ENCODE peak calls at places on chromosomes 4 and X, in five cellular contexts. One of them, this sample, is unnamed.

GRCh38 chrX:48476919-48477318 is 920 bp downstream of the FTSJ1 start:
- DNase-seq in heart left ventricle: no peak
- DNase-seq in epithelial cell of proximal tubule: no peak
- DNase-seq in naive thymus-derived CD4-positive, alpha-beta T cell: no peak
- DNase-seq in mesothelial cell of epicardium: no peak
- DNase-seq in this sample: no peak

GRCh38 chr4:122003335-122003734 is 51.5 kb upstream of the TRPC3 start:
- DNase-seq in epithelial cell of proximal tubule: no peak
- DNase-seq in mesothelial cell of epicardium: no peak
- DNase-seq in naive thymus-derived CD4-positive, alpha-beta T cell: peak
- DNase-seq in heart left ventricle: no peak
- DNase-seq in this sample: peak

GRCh38 chr4:109816082-109816442 is 500 bp downstream of the GAR1 start:
- DNase-seq in heart left ventricle: no peak
- DNase-seq in naive thymus-derived CD4-positive, alpha-beta T cell: peak
- DNase-seq in epithelial cell of proximal tubule: no peak
- DNase-seq in mesothelial cell of epicardium: no peak
- DNase-seq in this sample: peak

GRCh38 chr4:14916554-14917304 is 85.6 kb upstream of the CPEB2 start:
- DNase-seq in naive thymus-derived CD4-positive, alpha-beta T cell: no peak
- DNase-seq in epithelial cell of proximal tubule: peak
- DNase-seq in mesothelial cell of epicardium: no peak
- DNase-seq in heart left ventricle: peak
- DNase-seq in this sample: no peak

GRCh38 chr4:2934077-2934812 is 29.0 kb downstream of the NOP14 start:
- DNase-seq in naive thymus-derived CD4-positive, alpha-beta T cell: peak
- DNase-seq in epithelial cell of proximal tubule: no peak
- DNase-seq in heart left ventricle: peak
- DNase-seq in mesothelial cell of epicardium: peak
- DNase-seq in this sample: peak

GRCh38 chr4:185567828-185568442 is 32.6 kb upstream of the PDLIM3 start:
- DNase-seq in heart left ventricle: peak
- DNase-seq in epithelial cell of proximal tubule: no peak
- DNase-seq in naive thymus-derived CD4-positive, alpha-beta T cell: no peak
- DNase-seq in mesothelial cell of epicardium: no peak
- DNase-seq in this sample: no peak

GRCh38 chr4:140861359-140862181 is 105.4 kb upstream of the TBC1D9 start:
- DNase-seq in heart left ventricle: peak
- DNase-seq in naive thymus-derived CD4-positive, alpha-beta T cell: peak
- DNase-seq in epithelial cell of proximal tubule: peak
- DNase-seq in mesothelial cell of epicardium: peak
- DNase-seq in this sample: peak

GRCh38 chr4:7021355-7021754 is 21.8 kb upstream of the TADA2B start:
- DNase-seq in heart left ventricle: no peak
- DNase-seq in mesothelial cell of epicardium: no peak
- DNase-seq in naive thymus-derived CD4-positive, alpha-beta T cell: no peak
- DNase-seq in epithelial cell of proximal tubule: no peak
- DNase-seq in this sample: no peak

GRCh38 chr4:150402968-150403367 is 179.0 kb upstream of the MAB21L2 start:
- DNase-seq in epithelial cell of proximal tubule: no peak
- DNase-seq in heart left ventricle: peak
- DNase-seq in naive thymus-derived CD4-positive, alpha-beta T cell: peak
- DNase-seq in mesothelial cell of epicardium: peak
- DNase-seq in this sample: peak

GRCh38 chrX:38654302-38654701 is 93.0 kb downstream of the TSPAN7 start:
- DNase-seq in mesothelial cell of epicardium: no peak
- DNase-seq in heart left ventricle: no peak
- DNase-seq in epithelial cell of proximal tubule: no peak
- DNase-seq in naive thymus-derived CD4-positive, alpha-beta T cell: no peak
- DNase-seq in this sample: no peak

GRCh38 chr4:85994576-85994975 is 365.3 kb downstream of the MAPK10 start:
- DNase-seq in heart left ventricle: no peak
- DNase-seq in epithelial cell of proximal tubule: no peak
- DNase-seq in naive thymus-derived CD4-positive, alpha-beta T cell: no peak
- DNase-seq in mesothelial cell of epicardium: no peak
- DNase-seq in this sample: no peak

GRCh38 chr4:163166041-163166579 is 580 bp downstream of the NAF1 start:
- DNase-seq in naive thymus-derived CD4-positive, alpha-beta T cell: peak
- DNase-seq in mesothelial cell of epicardium: peak
- DNase-seq in heart left ventricle: peak
- DNase-seq in epithelial cell of proximal tubule: no peak
- DNase-seq in this sample: peak

GRCh38 chr4:76920715-76921114 is 22.8 kb upstream of the SOWAHB start:
- DNase-seq in epithelial cell of proximal tubule: no peak
- DNase-seq in naive thymus-derived CD4-positive, alpha-beta T cell: no peak
- DNase-seq in heart left ventricle: no peak
- DNase-seq in mesothelial cell of epicardium: no peak
- DNase-seq in this sample: no peak

GRCh38 chr4:21512351-21512750 is 436.2 kb downstream of the KCNIP4 start:
- DNase-seq in heart left ventricle: no peak
- DNase-seq in epithelial cell of proximal tubule: peak
- DNase-seq in mesothelial cell of epicardium: no peak
- DNase-seq in naive thymus-derived CD4-positive, alpha-beta T cell: no peak
- DNase-seq in this sample: no peak

GRCh38 chr4:37555324-37555723 is 130.9 kb downstream of the RELL1 start:
- DNase-seq in mesothelial cell of epicardium: no peak
- DNase-seq in naive thymus-derived CD4-positive, alpha-beta T cell: no peak
- DNase-seq in heart left ventricle: no peak
- DNase-seq in epithelial cell of proximal tubule: no peak
- DNase-seq in this sample: no peak

GRCh38 chr4:13543091-13543581 is 1.2 kb downstream of the NKX3-2 start:
- DNase-seq in heart left ventricle: no peak
- DNase-seq in mesothelial cell of epicardium: peak
- DNase-seq in naive thymus-derived CD4-positive, alpha-beta T cell: no peak
- DNase-seq in epithelial cell of proximal tubule: no peak
- DNase-seq in this sample: no peak

GRCh38 chr4:98638661-98639060 is 19.8 kb downstream of the TSPAN5 start:
- DNase-seq in mesothelial cell of epicardium: no peak
- DNase-seq in epithelial cell of proximal tubule: no peak
- DNase-seq in heart left ventricle: no peak
- DNase-seq in naive thymus-derived CD4-positive, alpha-beta T cell: no peak
- DNase-seq in this sample: no peak

GRCh38 chr4:2935762-2936743 is 27.2 kb downstream of the NOP14 start:
- DNase-seq in epithelial cell of proximal tubule: peak
- DNase-seq in naive thymus-derived CD4-positive, alpha-beta T cell: no peak
- DNase-seq in heart left ventricle: no peak
- DNase-seq in mesothelial cell of epicardium: no peak
- DNase-seq in this sample: no peak

GRCh38 chr4:1274871-1275270 is 14.8 kb upstream of the MAEA start:
- DNase-seq in naive thymus-derived CD4-positive, alpha-beta T cell: no peak
- DNase-seq in heart left ventricle: no peak
- DNase-seq in mesothelial cell of epicardium: no peak
- DNase-seq in epithelial cell of proximal tubule: no peak
- DNase-seq in this sample: no peak

GRCh38 chr4:37767546-37767945 is 58.9 kb upstream of the PGM2 start:
- DNase-seq in heart left ventricle: peak
- DNase-seq in mesothelial cell of epicardium: peak
- DNase-seq in epithelial cell of proximal tubule: peak
- DNase-seq in naive thymus-derived CD4-positive, alpha-beta T cell: no peak
- DNase-seq in this sample: peak

GRCh38 chr4:120209706-120210105 is 143.1 kb upstream of the MAD2L1 start:
- DNase-seq in mesothelial cell of epicardium: no peak
- DNase-seq in naive thymus-derived CD4-positive, alpha-beta T cell: no peak
- DNase-seq in heart left ventricle: no peak
- DNase-seq in epithelial cell of proximal tubule: no peak
- DNase-seq in this sample: no peak

GRCh38 chr4:73599182-73599581 is 21.1 kb downstream of the RASSF6 start:
- DNase-seq in mesothelial cell of epicardium: no peak
- DNase-seq in naive thymus-derived CD4-positive, alpha-beta T cell: no peak
- DNase-seq in heart left ventricle: peak
- DNase-seq in epithelial cell of proximal tubule: no peak
- DNase-seq in this sample: no peak

GRCh38 chr4:158080354-158080753 is 92.5 kb downstream of the GASK1B start:
- DNase-seq in mesothelial cell of epicardium: no peak
- DNase-seq in epithelial cell of proximal tubule: no peak
- DNase-seq in naive thymus-derived CD4-positive, alpha-beta T cell: no peak
- DNase-seq in heart left ventricle: no peak
- DNase-seq in this sample: no peak

GRCh38 chr4:176664964-176665363 is 127.8 kb downstream of the VEGFC start:
- DNase-seq in mesothelial cell of epicardium: no peak
- DNase-seq in heart left ventricle: no peak
- DNase-seq in epithelial cell of proximal tubule: no peak
- DNase-seq in naive thymus-derived CD4-positive, alpha-beta T cell: no peak
- DNase-seq in this sample: no peak

GRCh38 chrX:56564182-56564885 is 907 bp downstream of the UBQLN2 start:
- DNase-seq in epithelial cell of proximal tubule: peak
- DNase-seq in heart left ventricle: peak
- DNase-seq in mesothelial cell of epicardium: peak
- DNase-seq in naive thymus-derived CD4-positive, alpha-beta T cell: peak
- DNase-seq in this sample: peak

GRCh38 chr4:130486186-130486585 is 1390.2 kb downstream of the C4orf33 start:
- DNase-seq in mesothelial cell of epicardium: no peak
- DNase-seq in heart left ventricle: no peak
- DNase-seq in naive thymus-derived CD4-positive, alpha-beta T cell: no peak
- DNase-seq in epithelial cell of proximal tubule: no peak
- DNase-seq in this sample: no peak

GRCh38 chrX:41922125-41922521 is 1.2 kb downstream of the CASK start:
- DNase-seq in naive thymus-derived CD4-positive, alpha-beta T cell: no peak
- DNase-seq in heart left ventricle: no peak
- DNase-seq in epithelial cell of proximal tubule: no peak
- DNase-seq in mesothelial cell of epicardium: no peak
- DNase-seq in this sample: no peak

GRCh38 chr4:153142700-153143438 is 61.4 kb upstream of the TRIM2 start:
- DNase-seq in epithelial cell of proximal tubule: no peak
- DNase-seq in naive thymus-derived CD4-positive, alpha-beta T cell: peak
- DNase-seq in mesothelial cell of epicardium: peak
- DNase-seq in heart left ventricle: peak
- DNase-seq in this sample: peak

GRCh38 chr4:142030010-142030409 is 393.6 kb downstream of the IL15 start:
- DNase-seq in heart left ventricle: peak
- DNase-seq in epithelial cell of proximal tubule: no peak
- DNase-seq in mesothelial cell of epicardium: no peak
- DNase-seq in naive thymus-derived CD4-positive, alpha-beta T cell: no peak
- DNase-seq in this sample: no peak

GRCh38 chrX:41692162-41692749 is 3.5 kb downstream of the GPR34 start:
- DNase-seq in epithelial cell of proximal tubule: no peak
- DNase-seq in mesothelial cell of epicardium: no peak
- DNase-seq in naive thymus-derived CD4-positive, alpha-beta T cell: no peak
- DNase-seq in heart left ventricle: no peak
- DNase-seq in this sample: no peak